ENCODE peak calls at places on chromosomes 16 and 17, in four cellular contexts. H is NCI-H748 treated with DMSO at 0.1 percent for 48 hours, C is NCI-H2171, J is NCI-H1105 treated with DMSO at 0.1 percent for 48 hours. D is an unnamed sample.

GRCh38 chr17:71472809-71473789 is 647.7 kb upstream of the SOX9 start:
- DNase-seq in H (peak; percentile 83), C (peak; percentile 46), J (peak; percentile 32), D (no peak)

GRCh38 chr16:2819939-2820835 is 3.1 kb downstream of the PRSS21 start:
- DNase-seq in H (no peak), C (no peak), J (no peak), D (peak; percentile 75)

GRCh38 chr16:87206646-87207451 is 110.3 kb downstream of the C16orf95 start:
- DNase-seq in H (no peak), C (no peak), J (no peak), D (no peak)

GRCh38 chr17:76871668-76872067 is 3.5 kb downstream of the MGAT5B start:
- DNase-seq in H (no peak), C (no peak), J (no peak), D (no peak)

GRCh38 chr16:89277049-89277448 is 59.5 kb downstream of the ZNF778 start:
- DNase-seq in H (no peak), C (no peak), J (no peak), D (no peak)

GRCh38 chr16:85724126-85724879 is 26.6 kb downstream of the C16orf74 start:
- DNase-seq in H (no peak), C (no peak), J (no peak), D (no peak)

GRCh38 chr16:24988593-24989338 is 26.4 kb downstream of the ARHGAP17 start:
- DNase-seq in H (no peak), C (no peak), J (no peak), D (no peak)

GRCh38 chr17:76166168-76166567 is 25.1 kb upstream of the FOXJ1 start:
- DNase-seq in H (no peak), C (no peak), J (no peak), D (no peak)

GRCh38 chr16:58034786-58035185 is 9.2 kb downstream of the MMP15 start:
- DNase-seq in H (no peak), C (no peak), J (no peak), D (no peak)

GRCh38 chr16:51756447-51757123 is 605.5 kb upstream of the SALL1 start:
- DNase-seq in H (no peak), C (no peak), J (no peak), D (no peak)

GRCh38 chr17:46159686-46160085 is 33.5 kb downstream of the KANSL1 start:
- DNase-seq in H (no peak), C (no peak), J (no peak), D (no peak)

GRCh38 chr17:15220785-15221184 is 44.3 kb downstream of the PMP22 start:
- DNase-seq in H (no peak), C (no peak), J (no peak), D (no peak)

GRCh38 chr17:61487161-61487654 is 35.0 kb downstream of the TBX4 start:
- DNase-seq in H (no peak), C (no peak), J (no peak), D (no peak)

GRCh38 chr17:46841561-46842379 is 9.6 kb upstream of the WNT9B start:
- DNase-seq in H (no peak), C (no peak), J (no peak), D (no peak)

GRCh38 chr17:44132275-44132821 is 8.9 kb upstream of the HDAC5 start:
- DNase-seq in H (no peak), C (no peak), J (no peak), D (no peak)

GRCh38 chr17:61411114-61411943 is 11.7 kb downstream of the TBX2 start:
- DNase-seq in H (no peak), C (no peak), J (no peak), D (peak; percentile 91)

GRCh38 chr16:67649494-67649931 is 4.6 kb downstream of the CARMIL2 start:
- DNase-seq in H (no peak), C (no peak), J (no peak), D (no peak)

GRCh38 chr16:23410176-23410575 is 42.8 kb downstream of the COG7 start:
- DNase-seq in H (no peak), C (no peak), J (peak; percentile 8), D (no peak)

GRCh38 chr17:66165537-66166123 is 26.3 kb downstream of the CEP112 start:
- DNase-seq in H (peak; percentile 39), C (peak; percentile 14), J (peak; percentile 55), D (no peak)

GRCh38 chr17:14123579-14124278 is 54.4 kb downstream of the COX10 start:
- DNase-seq in H (no peak), C (no peak), J (no peak), D (no peak)

GRCh38 chr17:31499771-31500554 is 108.5 kb downstream of the RAB11FIP4 start:
- DNase-seq in H (no peak), C (no peak), J (no peak), D (no peak)

GRCh38 chr16:59632266-59632855 is 898.2 kb upstream of the GOT2 start:
- DNase-seq in H (no peak), C (no peak), J (no peak), D (no peak)

GRCh38 chr16:66911112-66911511 is 7.6 kb downstream of the CDH16 start:
- DNase-seq in H (no peak), C (no peak), J (no peak), D (no peak)

GRCh38 chr17:28907709-28908475 is 5.0 kb upstream of the DHRS13 start:
- DNase-seq in H (no peak), C (no peak), J (no peak), D (no peak)

GRCh38 chr16:25734473-25735100 is 42.8 kb downstream of the HS3ST4 start:
- DNase-seq in H (no peak), C (no peak), J (no peak), D (no peak)

GRCh38 chr16:88296437-88297177 is 86.2 kb upstream of the ZNF469 start:
- DNase-seq in H (no peak), C (no peak), J (no peak), D (no peak)

GRCh38 chr17:51372345-51373004 is 112.1 kb downstream of the UTP18 start:
- DNase-seq in H (no peak), C (peak; percentile 71), J (no peak), D (no peak)

GRCh38 chr17:48515925-48516900 is 14.6 kb downstream of the HOXB1 start:
- DNase-seq in H (no peak), C (no peak), J (no peak), D (no peak)

GRCh38 chr17:73474370-73474988 is 162.7 kb upstream of the CDC42EP4 start:
- DNase-seq in H (no peak), C (no peak), J (no peak), D (no peak)

GRCh38 chr17:62740066-62740465 is 68.0 kb downstream of the MARCHF10 start:
- DNase-seq in H (no peak), C (peak; percentile 7), J (no peak), D (no peak)

GRCh38 chr17:19762515-19762961 is 14.4 kb upstream of the ALDH3A1 start:
- DNase-seq in H (no peak), C (peak; percentile 32), J (peak; percentile 41), D (no peak)

GRCh38 chr17:66354981-66355380 is 52.6 kb downstream of the PRKCA start:
- DNase-seq in H (no peak), C (no peak), J (no peak), D (no peak)